ENCODE peak calls at places on chromosomes 7 and 10, in six cellular contexts. Q is H1, A is IMR-90, S is mesenchymal stem cell, Y is neuronal stem cell, J is mesendoderm. B is an unnamed sample.

GRCh38 chr7:30650455-30650854 is 31.8 kb downstream of the CRHR2 start:
- DNase-seq in Y (no peak), J (peak), Q (no peak), S (no peak), A (no peak), B (peak)

GRCh38 chr7:66036788-66037187 is 38.8 kb upstream of the ASL start:
- DNase-seq in Y (no peak), S (no peak), J (no peak), Q (no peak), A (no peak), B (no peak)

GRCh38 chr10:119750391-119751230 is 24.8 kb downstream of the INPP5F start:
- DNase-seq in S (peak), Y (peak), J (peak), Q (peak), A (peak), B (peak)

GRCh38 chr7:22447759-22448158 is 52.2 kb downstream of the STEAP1B start:
- DNase-seq in S (no peak), J (no peak), Y (no peak), Q (no peak), A (peak), B (no peak)

GRCh38 chr10:112789248-112789647 is 160.8 kb upstream of the TCF7L2 start:
- DNase-seq in S (no peak), J (no peak), Q (no peak), Y (no peak), A (no peak), B (no peak)

GRCh38 chr7:120836556-120837125 is 21.3 kb downstream of the TSPAN12 start:
- DNase-seq in S (no peak), Q (no peak), J (no peak), Y (no peak), A (no peak), B (no peak)

GRCh38 chr10:55476129-55476528 is 675.1 kb upstream of the PCDH15 start:
- DNase-seq in J (no peak), A (no peak), S (peak), Q (no peak), Y (no peak), B (no peak)

GRCh38 chr10:3090914-3091313 is 23.6 kb downstream of the PFKP start:
- DNase-seq in Q (no peak), J (peak), S (no peak), Y (no peak), A (peak), B (no peak)

GRCh38 chr7:132430863-132431822 is 145.1 kb downstream of the PLXNA4 start:
- DNase-seq in S (peak), J (no peak), Q (no peak), A (peak), Y (no peak), B (no peak)

GRCh38 chr10:29917311-29917710 is 142.1 kb downstream of the JCAD start:
- DNase-seq in Q (no peak), A (no peak), S (no peak), J (no peak), Y (no peak), B (no peak)

GRCh38 chr7:151428393-151429231 is 11.3 kb downstream of the CRYGN start:
- DNase-seq in S (peak), Q (peak), Y (peak), J (peak), A (peak), B (no peak)

GRCh38 chr7:134448359-134449229 is 10.3 kb downstream of the AKR1B1 start:
- DNase-seq in S (peak), J (peak), Y (no peak), Q (no peak), A (peak), B (peak)

GRCh38 chr7:76507723-76508406 is 2.5 kb upstream of the UPK3B start:
- DNase-seq in Q (no peak), A (no peak), Y (no peak), S (peak), J (no peak), B (peak)

GRCh38 chr7:44064791-44065430 is 456 bp downstream of the PGAM2 start:
- DNase-seq in S (no peak), A (no peak), Q (no peak), J (no peak), Y (no peak), B (no peak)

GRCh38 chr7:98210513-98211220 is 572 bp upstream of the BHLHA15 start:
- DNase-seq in J (peak), Q (peak), S (peak), Y (no peak), A (no peak), B (peak)

GRCh38 chr10:127695431-127695830 is 41.6 kb upstream of the FOXI2 start:
- DNase-seq in A (no peak), S (no peak), J (peak), Q (no peak), Y (no peak), B (no peak)

GRCh38 chr7:124032369-124033092 is at the start of gene TMEM229A:
- DNase-seq in S (peak), Y (peak), A (peak), Q (peak), J (peak), B (peak)

GRCh38 chr7:130699686-130700085 is 13.3 kb upstream of the TSGA13 start:
- DNase-seq in A (no peak), Y (no peak), J (no peak), Q (no peak), S (no peak), B (no peak)

GRCh38 chr10:74244097-74244685 is 93.2 kb downstream of the ADK start:
- DNase-seq in J (no peak), Y (peak), Q (no peak), A (peak), S (peak), B (no peak)

GRCh38 chr7:22860337-22860736 is 37.7 kb upstream of the TOMM7 start:
- DNase-seq in J (peak), S (no peak), Y (no peak), Q (no peak), A (no peak), B (no peak)

GRCh38 chr10:22931948-22932347 is 4.1 kb downstream of the ARMC3 start:
- DNase-seq in Y (no peak), S (peak), Q (no peak), A (peak), J (no peak), B (no peak)

GRCh38 chr7:14894826-14895225 is 7.7 kb downstream of the DGKB start:
- DNase-seq in Y (no peak), Q (no peak), S (peak), J (no peak), A (no peak), B (no peak)

GRCh38 chr7:153185936-153186335 is 426.4 kb downstream of the ACTR3B start:
- DNase-seq in S (no peak), J (no peak), Q (no peak), A (no peak), Y (no peak), B (no peak)
- H2BK15ac ChIP-seq in S (no peak), J (no peak), Q (no peak), A (no peak), Y (no peak), B (no peak)

DNA sequence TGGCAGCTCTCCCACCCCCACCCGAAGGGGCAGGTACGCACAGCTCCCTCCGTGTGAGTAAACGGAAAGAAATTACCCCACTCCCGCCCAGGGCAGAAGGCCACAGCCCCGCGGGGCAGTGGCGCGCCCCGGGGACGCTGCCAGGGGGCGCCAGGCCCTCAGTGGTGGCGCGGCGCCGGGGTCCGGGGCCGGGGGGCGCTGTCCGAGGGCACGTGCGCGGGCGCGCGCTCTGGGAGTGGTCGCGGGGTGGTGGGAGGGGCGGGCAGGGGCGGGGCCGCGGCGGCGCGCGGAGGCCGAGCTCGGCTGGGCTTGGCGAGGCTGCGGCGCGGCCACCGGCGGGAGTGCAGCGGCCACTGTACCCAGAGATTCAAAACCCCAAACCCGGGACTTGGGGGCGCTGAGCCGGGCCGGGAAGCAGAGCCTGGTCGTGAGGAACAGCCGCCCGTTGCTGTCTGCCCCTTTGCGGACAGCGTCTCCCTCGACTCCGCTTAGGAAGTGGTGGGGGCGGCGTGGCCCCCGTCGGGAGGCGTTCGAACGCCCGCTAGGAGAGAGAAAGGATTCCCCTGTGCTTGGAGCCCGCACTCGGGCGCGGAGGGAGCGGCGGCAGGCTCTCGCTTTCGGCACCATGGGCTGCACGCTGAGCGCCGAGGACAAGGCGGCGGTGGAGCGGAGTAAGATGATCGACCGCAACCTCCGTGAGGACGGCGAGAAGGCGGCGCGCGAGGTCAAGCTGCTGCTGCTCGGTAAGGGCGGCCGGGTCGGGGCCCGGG is at the start of gene GNAI1:
- DNase-seq in S (peak), J (peak), Q (peak), Y (peak), A (peak), B (peak)
- H2BK120ac ChIP-seq in S (peak), J (peak), Q (peak), Y (peak), A (peak), B (no peak)

GRCh38 chr10:16304311-16304710 is 132.5 kb upstream of the PTER start:
- DNase-seq in J (no peak), Q (no peak), S (no peak), A (no peak), Y (no peak), B (no peak)
- H2BK15ac ChIP-seq in J (no peak), Q (no peak), S (no peak), A (no peak), Y (no peak), B (no peak)

DNA sequence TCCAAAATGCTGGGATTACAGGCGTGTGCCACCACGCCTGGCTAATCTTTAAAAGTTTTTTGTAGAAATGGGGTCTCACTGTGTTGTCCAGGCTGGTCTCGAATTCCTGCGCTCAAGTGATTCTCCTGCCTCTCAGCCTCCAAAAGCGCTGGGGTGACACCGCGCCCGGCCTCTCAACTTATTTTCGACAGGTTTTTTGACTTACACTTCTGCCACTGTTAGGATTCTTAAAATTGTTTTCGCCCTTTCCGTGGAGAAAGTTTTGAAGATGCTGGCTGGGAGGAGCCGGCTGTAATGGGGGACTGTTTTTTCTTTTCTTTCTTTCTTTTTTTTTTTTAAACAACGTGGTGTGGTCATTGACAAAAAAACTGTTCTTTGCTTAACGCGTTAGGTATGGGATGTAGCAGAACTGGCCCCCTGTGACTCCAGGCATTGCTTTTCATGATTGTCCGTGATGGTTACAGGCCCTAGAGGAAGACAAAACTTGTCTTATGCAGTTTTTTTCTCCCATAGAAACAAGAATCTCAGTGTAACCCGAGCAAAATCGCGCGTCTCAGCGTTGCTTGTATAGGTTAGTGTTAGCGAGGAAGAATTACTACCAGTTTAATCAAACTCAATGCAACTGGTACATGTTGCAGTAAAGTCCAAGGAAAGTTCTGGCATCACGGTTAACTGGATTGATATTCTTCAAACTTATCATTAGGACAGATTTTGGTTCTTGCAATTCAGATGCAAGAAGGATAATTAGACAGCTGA is 72.2 kb downstream of the DAGLB start:
- DNase-seq in S (peak), Q (no peak), Y (no peak), J (no peak), A (peak), B (no peak)
- H2BK120ac ChIP-seq in S (no peak), Q (no peak), Y (no peak), J (no peak), A (no peak), B (no peak)

GRCh38 chr7:28714452-28715120 is 243.5 kb downstream of the TRIL start:
- DNase-seq in Q (no peak), S (no peak), J (no peak), Y (no peak), A (no peak), B (no peak)
- H2BK15ac ChIP-seq in Q (no peak), S (no peak), J (no peak), Y (no peak), A (no peak), B (no peak)

GRCh38 chr10:21423338-21423737 is 102.1 kb downstream of the SKIDA1 start:
- DNase-seq in Q (no peak), Y (no peak), A (no peak), S (no peak), J (no peak), B (no peak)
- H2BK120ac ChIP-seq in Q (no peak), Y (no peak), A (no peak), S (no peak), J (no peak), B (peak)

DNA sequence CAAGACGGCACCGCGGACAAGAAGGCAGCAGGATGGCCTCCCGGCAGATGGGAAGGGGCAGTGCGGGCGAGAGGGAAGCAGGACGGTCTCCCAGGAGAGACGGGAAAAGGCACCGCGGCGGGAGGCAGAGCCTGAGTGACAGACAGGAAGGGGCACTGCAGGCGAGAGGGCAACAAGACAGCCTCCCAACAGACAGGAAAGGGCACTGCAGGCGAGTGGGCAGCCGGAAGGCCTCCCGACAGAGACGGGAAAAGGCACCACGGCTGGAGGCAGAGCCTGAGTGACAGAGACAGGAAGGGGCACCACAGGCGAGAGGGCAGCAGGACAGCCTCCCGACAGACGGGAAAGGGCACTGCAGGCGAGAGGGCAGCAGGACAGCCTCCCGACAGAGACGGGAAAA is 32.6 kb downstream of the ESYT2 start:
- DNase-seq in J (no peak), Q (no peak), Y (no peak), S (no peak), A (no peak), B (no peak)
- H2BK15ac ChIP-seq in J (no peak), Q (no peak), Y (no peak), S (no peak), A (no peak), B (no peak)